ENCODE peak calls at places on chromosome 17, in eight cellular contexts. P is mesendoderm, M is breast epithelium, D is neuronal stem cell, W is hepatocyte, I is body of pancreas, O is stomach, N is IMR-90. Q is an unnamed sample. For H3K36me3, the result is how much of the 10 kb centered on the place peaks cover.

GRCh38 chr17:62670202-62670821 is 42.8 kb downstream of the MRC2 start:
- DNase-seq in P (peak), M (peak), D (no peak), W (no peak), I (no peak), O (no peak), N (no peak), Q (no peak)

GRCh38 chr17:45368661-45369060 is 51.8 kb upstream of the MAP3K14 start:
- DNase-seq in P (no peak), M (no peak), D (no peak), W (no peak), I (no peak), O (no peak), N (peak), Q (no peak)

GRCh38 chr17:34235389-34236028 is 19.6 kb upstream of the CCL2 start:
- DNase-seq in P (peak), M (peak), D (no peak), W (peak), I (peak), O (peak), N (peak), Q (no peak)

GRCh38 chr17:79607941-79608728 is 2.7 kb downstream of the RBFOX3 start:
- DNase-seq in P (peak), M (no peak), D (peak), W (peak), I (no peak), O (no peak), N (no peak), Q (no peak)

GRCh38 chr17:45147102-45147580 is 1.1 kb upstream of the HEXIM1 start:
- DNase-seq in P (no peak), M (peak), D (peak), W (peak), I (peak), O (peak), N (peak), Q (no peak)

GRCh38 chr17:80096531-80097306 is 4.7 kb upstream of the GAA start:
- DNase-seq in P (no peak), M (no peak), D (no peak), W (peak), I (no peak), O (no peak), N (no peak), Q (no peak)

GRCh38 chr17:8226536-8227237 is 16.3 kb upstream of the AURKB start:
- DNase-seq in P (peak), M (peak), D (peak), W (peak), I (peak), O (peak), N (peak), Q (peak)

GRCh38 chr17:30210366-30210765 is 25.1 kb downstream of the SLC6A4 start:
- DNase-seq in P (no peak), M (no peak), D (no peak), W (no peak), I (no peak), O (no peak), N (no peak), Q (no peak)

GRCh38 chr17:78101542-78101941 is 27.0 kb downstream of the TMC6 start:
- DNase-seq in P (peak), M (no peak), D (no peak), W (no peak), I (no peak), O (no peak), N (no peak), Q (no peak)

GRCh38 chr17:30234954-30235353 is 543 bp downstream of the SLC6A4 start:
- DNase-seq in P (no peak), M (no peak), D (no peak), W (no peak), I (no peak), O (no peak), N (no peak), Q (no peak)

GRCh38 chr17:34765291-34765690 is 185.9 kb downstream of the TMEM132E start:
- DNase-seq in P (no peak), M (no peak), D (no peak), W (no peak), I (no peak), O (no peak), N (no peak), Q (no peak)

GRCh38 chr17:60640503-60640902 is 37.1 kb upstream of the BCAS3 start:
- DNase-seq in P (peak), M (no peak), D (peak), W (peak), I (no peak), O (no peak), N (peak), Q (no peak)

GRCh38 chr17:72150632-72151460 is 30.0 kb downstream of the SOX9 start:
- DNase-seq in P (peak), M (no peak), D (no peak), W (no peak), I (no peak), O (no peak), N (no peak), Q (no peak)

GRCh38 chr17:79183221-79184158 is 108.9 kb downstream of the ENGASE start:
- DNase-seq in P (peak), M (no peak), D (peak), W (peak), I (no peak), O (no peak), N (no peak), Q (no peak)

GRCh38 chr17:1179112-1179634 is 608 bp downstream of the ABR start:
- DNase-seq in P (no peak), M (no peak), D (no peak), W (peak), I (no peak), O (no peak), N (no peak), Q (no peak)

GRCh38 chr17:78133971-78134898 is 3.7 kb downstream of the TMC8 start:
- DNase-seq in P (peak), M (no peak), D (peak), W (peak), I (peak), O (peak), N (peak), Q (peak)

GRCh38 chr17:38578229-38578628 is 27.5 kb downstream of the SRCIN1 start:
- DNase-seq in P (peak), M (no peak), D (no peak), W (no peak), I (no peak), O (no peak), N (no peak), Q (no peak)

GRCh38 chr17:76422406-76422805 is 30.5 kb downstream of the UBE2O start:
- DNase-seq in P (no peak), M (no peak), D (no peak), W (no peak), I (no peak), O (no peak), N (no peak), Q (no peak)

GRCh38 chr17:60562421-60562820 is 36.4 kb upstream of the APPBP2 start:
- DNase-seq in P (no peak), M (no peak), D (no peak), W (no peak), I (no peak), O (no peak), N (no peak), Q (no peak)

GRCh38 chr17:37134050-37134449 is 185.3 kb downstream of the AATF start:
- DNase-seq in P (no peak), M (no peak), D (no peak), W (peak), I (no peak), O (no peak), N (peak), Q (no peak)

GRCh38 chr17:50564916-50565315 is 4.4 kb downstream of the CACNA1G start:
- DNase-seq in P (peak), M (peak), D (no peak), W (peak), I (peak), O (no peak), N (peak), Q (peak)

GRCh38 chr17:15651583-15652110 is 32.1 kb upstream of the FBXW10B start:
- DNase-seq in P (peak), M (peak), D (peak), W (peak), I (peak), O (peak), N (peak), Q (peak)

GRCh38 chr17:49664706-49665211 is 13.1 kb downstream of the SPOP start:
- DNase-seq in P (no peak), M (no peak), D (no peak), W (no peak), I (no peak), O (no peak), N (no peak), Q (no peak)

GRCh38 chr17:70552230-70552981 is 383.1 kb downstream of the KCNJ2 start:
- DNase-seq in P (peak), M (no peak), D (peak), W (peak), I (no peak), O (no peak), N (peak), Q (no peak)

DNA sequence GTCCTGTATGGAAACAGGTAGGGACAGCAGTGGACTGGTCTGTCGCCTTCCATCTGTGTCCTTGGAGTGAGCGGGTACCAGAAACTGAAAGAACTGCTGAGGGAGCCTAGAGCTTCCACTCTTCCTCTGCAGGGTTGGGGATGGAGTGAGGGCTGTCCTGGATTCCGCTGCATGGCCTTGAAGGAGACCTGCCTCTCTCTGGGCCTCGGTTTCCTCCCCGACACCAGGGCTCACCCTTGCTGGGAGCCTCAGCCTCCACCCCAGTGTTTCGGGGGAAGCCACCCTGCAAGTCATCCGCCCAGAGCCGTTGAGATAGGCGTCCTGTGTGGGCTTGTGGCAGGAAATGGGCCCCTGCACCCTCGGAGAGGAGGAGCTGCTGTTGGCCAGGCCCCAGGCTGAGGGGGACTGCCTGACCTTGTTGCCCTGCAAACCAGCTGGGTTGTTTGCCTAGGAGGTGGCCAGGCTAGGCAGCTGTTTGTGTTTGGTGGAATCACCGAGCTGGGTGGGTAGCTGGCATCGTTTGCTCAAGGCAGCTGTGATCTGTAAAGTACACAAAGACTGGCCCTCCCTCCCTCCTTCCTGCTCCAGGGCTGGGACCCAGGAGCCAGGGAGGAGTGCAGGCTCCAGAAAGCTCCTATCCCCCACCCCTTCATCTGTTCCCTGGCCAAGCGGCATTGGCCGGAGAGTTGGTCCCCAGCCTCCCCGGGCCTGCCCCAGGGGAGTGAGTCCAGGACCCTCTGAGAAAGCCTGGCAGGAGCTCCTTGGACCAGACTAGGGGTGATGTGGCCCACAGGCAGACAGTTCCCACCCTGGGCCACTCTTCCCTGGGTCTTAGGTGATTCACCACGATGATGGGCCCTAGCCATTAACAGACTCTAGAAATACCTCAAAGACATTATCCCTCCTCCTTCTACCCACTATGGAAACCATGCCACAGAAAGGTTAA is 1.3 kb downstream of the RAB37 start:
- DNase-seq in P (no peak), M (no peak), D (no peak), W (peak), I (no peak), O (peak), N (no peak), Q (peak)
- H3K4me3 ChIP-seq in P (no peak), M (peak), D (no peak), W (no peak), I (no peak), O (peak), N (no peak), Q (peak)

DNA sequence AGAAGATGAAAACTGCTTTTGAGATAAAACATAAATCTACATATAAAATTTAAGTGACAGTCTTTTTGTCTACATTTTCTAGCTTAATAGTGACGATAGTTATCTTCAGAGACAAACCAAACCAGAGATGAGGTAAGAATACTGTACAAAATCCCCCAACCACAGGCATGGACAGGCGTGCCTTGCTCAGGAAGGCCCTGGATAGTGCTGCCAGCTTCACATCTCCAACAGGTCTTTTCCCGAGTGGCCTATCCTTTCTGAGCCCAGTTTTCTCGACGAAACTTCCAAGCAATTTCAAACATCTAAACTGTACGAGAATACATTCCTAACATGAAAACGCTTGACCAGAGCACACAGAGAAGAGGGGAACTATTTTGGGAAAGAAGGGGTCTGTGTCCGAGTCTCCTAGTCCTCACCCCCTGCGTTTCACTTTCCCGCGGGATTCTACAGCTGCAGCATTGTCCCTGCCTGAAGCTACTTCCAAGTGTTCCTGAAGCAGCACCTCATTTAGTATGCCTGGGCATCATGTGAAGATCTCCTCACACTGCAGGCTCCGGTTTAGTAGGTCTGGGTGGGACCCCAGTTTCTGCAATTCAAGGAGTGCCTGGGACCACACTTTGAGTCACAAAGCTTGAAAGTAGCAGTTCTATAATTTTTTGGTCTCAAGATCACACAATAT is 37.8 kb downstream of the GNA13 start:
- DNase-seq in P (no peak), M (no peak), D (no peak), W (no peak), I (no peak), O (no peak), N (peak), Q (no peak)
- H3K27ac ChIP-seq in P (no peak), M (peak), D (no peak), W (peak), I (no peak), O (peak), N (peak), Q (no peak)

GRCh38 chr17:42494673-42495072 is 36.0 kb downstream of the ATP6V0A1 start:
- DNase-seq in P (no peak), M (no peak), D (no peak), W (no peak), I (no peak), O (no peak), N (no peak), Q (no peak)
- H3K36me3 ChIP-seq in P (under half), M (under half), D (under half), W (under half), I (under half), O (half or more), N (under half), Q (under half)

GRCh38 chr17:6539871-6540270 is 16.5 kb downstream of the PITPNM3 start:
- DNase-seq in P (no peak), M (no peak), D (no peak), W (no peak), I (no peak), O (no peak), N (no peak), Q (no peak)

GRCh38 chr17:6536566-6537065 is 19.7 kb downstream of the PITPNM3 start:
- DNase-seq in P (no peak), M (no peak), D (no peak), W (no peak), I (no peak), O (peak), N (no peak), Q (peak)

GRCh38 chr17:6532441-6532885 is 23.9 kb downstream of the PITPNM3 start:
- DNase-seq in P (no peak), M (no peak), D (no peak), W (no peak), I (no peak), O (no peak), N (no peak), Q (no peak)

GRCh38 chr17:6534846-6535514 is 21.4 kb downstream of the PITPNM3 start:
- DNase-seq in P (no peak), M (no peak), D (no peak), W (no peak), I (no peak), O (no peak), N (no peak), Q (no peak)

GRCh38 chr17:6536053-6536452 is 20.3 kb downstream of the PITPNM3 start:
- DNase-seq in P (no peak), M (no peak), D (no peak), W (no peak), I (no peak), O (peak), N (no peak), Q (no peak)
- H3K4me3 ChIP-seq in P (no peak), M (no peak), D (no peak), W (no peak), I (no peak), O (no peak), N (no peak), Q (no peak)

GRCh38 chr17:69450131-69450530 is 35.6 kb downstream of the MAP2K6 start:
- DNase-seq in P (no peak), M (no peak), D (no peak), W (no peak), I (no peak), O (no peak), N (no peak), Q (no peak)
- H3K27ac ChIP-seq in P (no peak), M (no peak), D (no peak), W (no peak), I (no peak), O (no peak), N (no peak), Q (no peak)

GRCh38 chr17:39863244-39863917 is 731 bp downstream of the IKZF3 start:
- DNase-seq in P (no peak), M (no peak), D (no peak), W (no peak), I (no peak), O (no peak), N (no peak), Q (no peak)
- H3K36me3 ChIP-seq in P (under half), M (under half), D (under half), W (under half), I (under half), O (under half), N (under half), Q (under half)

GRCh38 chr17:48542956-48543853 is 1.7 kb downstream of the HOXB2 start:
- DNase-seq in P (peak), M (no peak), D (no peak), W (peak), I (no peak), O (no peak), N (peak), Q (peak)

GRCh38 chr17:48542114-48542955 is 2.6 kb downstream of the HOXB2 start:
- DNase-seq in P (no peak), M (no peak), D (no peak), W (no peak), I (no peak), O (no peak), N (peak), Q (no peak)

GRCh38 chr17:48540213-48540612 is 4.7 kb downstream of the HOXB2 start:
- DNase-seq in P (no peak), M (no peak), D (no peak), W (no peak), I (no peak), O (no peak), N (peak), Q (no peak)

GRCh38 chr17:48541036-48541573 is 3.8 kb downstream of the HOXB2 start:
- DNase-seq in P (no peak), M (no peak), D (no peak), W (no peak), I (no peak), O (no peak), N (peak), Q (no peak)

GRCh38 chr17:48541574-48542113 is 3.3 kb downstream of the HOXB2 start:
- DNase-seq in P (no peak), M (no peak), D (no peak), W (peak), I (no peak), O (no peak), N (peak), Q (no peak)
- H3K4me3 ChIP-seq in P (peak), M (peak), D (peak), W (peak), I (no peak), O (peak), N (peak), Q (peak)

GRCh38 chr17:31452101-31452500 is 60.6 kb downstream of the RAB11FIP4 start:
- DNase-seq in P (no peak), M (no peak), D (no peak), W (no peak), I (no peak), O (no peak), N (peak), Q (no peak)
- H3K27ac ChIP-seq in P (no peak), M (no peak), D (no peak), W (no peak), I (no peak), O (no peak), N (no peak), Q (no peak)